ENCODE peak calls at places on chromosomes 12 and 14, in five cellular contexts. W, Y, Q, M and J are unnamed samples.

GRCh38 chr12:54282949-54283593 is 2.5 kb downstream of the HNRNPA1 start:
- DNase-seq in Q (no peak), W (no peak), M (no peak), Y (no peak), J (no peak)

GRCh38 chr14:70754989-70755388 is 54.3 kb downstream of the MAP3K9 start:
- DNase-seq in W (no peak), Y (peak; percentile 39), M (no peak), Q (no peak), J (no peak)

GRCh38 chr12:68568878-68569569 is 41.7 kb upstream of the RAP1B start:
- DNase-seq in Y (no peak), M (no peak), W (no peak), Q (no peak), J (no peak)

GRCh38 chr14:28831126-28831525 is 64.5 kb downstream of the FOXG1 start:
- DNase-seq in Y (peak; percentile 0), M (no peak), W (no peak), Q (no peak), J (no peak)

GRCh38 chr12:6915789-6916285 is 1.5 kb downstream of the ENO2 start:
- DNase-seq in Q (no peak), M (no peak), W (no peak), Y (no peak), J (no peak)

GRCh38 chr14:74891870-74892269 is 10.2 kb downstream of the DLST start:
- DNase-seq in Q (no peak), W (no peak), Y (peak; percentile 79), M (no peak), J (no peak)

GRCh38 chr12:57730336-57731067 is 8.0 kb downstream of the AGAP2 start:
- DNase-seq in Y (no peak), Q (no peak), M (no peak), W (no peak), J (no peak)

GRCh38 chr14:95515080-95515489 is 1.4 kb downstream of the SYNE3 start:
- DNase-seq in W (peak; percentile 93), Q (no peak), Y (no peak), M (peak; percentile 67), J (peak; percentile 51)

GRCh38 chr14:37587438-37587837 is 7.6 kb downstream of the FOXA1 start:
- DNase-seq in M (no peak), W (peak; percentile 71), Q (no peak), Y (no peak), J (no peak)

GRCh38 chr14:78240567-78240966 is 70.4 kb downstream of the NRXN3 start:
- DNase-seq in Q (no peak), Y (no peak), W (peak; percentile 53), M (no peak), J (no peak)

GRCh38 chr14:65502676-65503124 is 90.2 kb downstream of the FUT8 start:
- DNase-seq in Q (no peak), Y (peak; percentile 80), W (no peak), M (no peak), J (no peak)

GRCh38 chr12:45216983-45217485 is 1.1 kb downstream of the ANO6 start:
- DNase-seq in Y (no peak), M (no peak), W (peak; percentile 60), Q (no peak), J (no peak)

GRCh38 chr12:66296171-66296683 is 6.1 kb upstream of the HELB start:
- DNase-seq in W (no peak), Y (no peak), Q (no peak), M (no peak), J (no peak)

GRCh38 chr14:99701260-99701659 is 17.2 kb downstream of the CYP46A1 start:
- DNase-seq in W (no peak), M (no peak), Y (no peak), Q (no peak), J (no peak)

GRCh38 chr14:92277031-92277430 is 45.9 kb upstream of the SLC24A4 start:
- DNase-seq in Y (no peak), Q (no peak), M (no peak), W (no peak), J (no peak)

GRCh38 chr12:50302686-50303085 is 19.4 kb upstream of the LIMA1 start:
- DNase-seq in Y (no peak), M (no peak), Q (no peak), W (no peak), J (no peak)

GRCh38 chr14:55339770-55340169 is 68.5 kb downstream of the FBXO34 start:
- DNase-seq in Y (peak; percentile 24), W (no peak), Q (no peak), M (no peak), J (no peak)

GRCh38 chr12:62032838-62033237 is 227.4 kb upstream of the USP15 start:
- DNase-seq in M (no peak), W (no peak), Y (no peak), Q (no peak), J (no peak)

GRCh38 chr12:132502149-132502881 is 12.4 kb downstream of the FBRSL1 start:
- DNase-seq in W (no peak), Q (no peak), Y (no peak), M (no peak), J (no peak)

GRCh38 chr12:132593938-132594358 is 16.4 kb downstream of the LRCOL1 start:
- DNase-seq in W (peak; percentile 96), Q (peak; percentile 72), Y (peak; percentile 97), M (peak; percentile 89), J (peak; percentile 95)

GRCh38 chr12:49888461-49889151 is 15.1 kb downstream of the FAIM2 start:
- DNase-seq in M (no peak), Q (no peak), W (peak; percentile 33), Y (no peak), J (no peak)

GRCh38 chr14:64958743-64959142 is 13.4 kb downstream of the RAB15 start:
- DNase-seq in Y (no peak), W (no peak), Q (no peak), M (no peak), J (no peak)

GRCh38 chr12:113906411-113907200 is 59.5 kb downstream of the RBM19 start:
- DNase-seq in Y (no peak), M (no peak), W (no peak), Q (no peak), J (no peak)

GRCh38 chr14:57578427-57579220 is 85.0 kb upstream of the CCDC198 start:
- DNase-seq in Q (no peak), M (no peak), Y (no peak), W (peak; percentile 48), J (no peak)

GRCh38 chr12:12701457-12701856 is 5.5 kb upstream of the GPR19 start:
- DNase-seq in Q (no peak), W (no peak), M (no peak), Y (no peak), J (no peak)

GRCh38 chr12:31277081-31277480 is 48.9 kb downstream of the SINHCAF start:
- DNase-seq in M (no peak), Y (no peak), W (no peak), Q (no peak), J (no peak)

GRCh38 chr14:100107236-100107635 is 42.0 kb downstream of the EVL start:
- DNase-seq in W (no peak), Q (no peak), M (no peak), Y (no peak), J (no peak)

GRCh38 chr12:49832836-49833421 is 4.7 kb upstream of the NCKAP5L start:
- DNase-seq in Y (peak; percentile 73), W (no peak), M (no peak), Q (no peak), J (no peak)

GRCh38 chr14:84926656-84927055 is 603.3 kb upstream of the FLRT2 start:
- DNase-seq in Q (no peak), M (no peak), W (no peak), Y (no peak), J (no peak)

GRCh38 chr12:12319501-12320322 is 30.3 kb downstream of the MANSC1 start:
- DNase-seq in Y (peak; percentile 29), M (no peak), Q (no peak), W (no peak), J (peak; percentile 55)